ENCODE peak calls at places on chromosomes 7 and 10, in six cellular contexts. C is adrenal gland, W is suprapubic skin, B is tibial artery, I is uterus, V is endothelial cell of umbilical vein. M is an unnamed sample. For H3K4me1, the result is how much of the 10 kb centered on the place peaks cover.

GRCh38 chr10:7192831-7193348 is 217.9 kb downstream of the SFMBT2 start:
- DNase-seq in C (no peak), W (no peak), B (no peak), I (no peak), V (no peak), M (no peak)

GRCh38 chr10:14399641-14400040 is 68.9 kb upstream of the FRMD4A start:
- DNase-seq in C (no peak), W (no peak), B (no peak), I (no peak), V (no peak), M (no peak)

GRCh38 chr10:119933179-119933578 is 40.6 kb downstream of the SEC23IP start:
- DNase-seq in C (no peak), W (no peak), B (no peak), I (no peak), V (peak), M (no peak)

GRCh38 chr7:91193141-91193540 is 71.1 kb upstream of the FZD1 start:
- DNase-seq in C (no peak), W (no peak), B (no peak), I (no peak), V (peak), M (no peak)

GRCh38 chr10:70260259-70260658 is 23.5 kb downstream of the NPFFR1 start:
- DNase-seq in C (no peak), W (no peak), B (no peak), I (no peak), V (no peak), M (no peak)

GRCh38 chr10:45673074-45673628 is 579 bp upstream of the ZFAND4 start:
- DNase-seq in C (peak), W (peak), B (no peak), I (peak), V (peak), M (no peak)

GRCh38 chr10:50919010-50919409 is 33.6 kb upstream of the A1CF start:
- DNase-seq in C (no peak), W (no peak), B (no peak), I (no peak), V (no peak), M (no peak)

GRCh38 chr10:94049911-94050310 is 56.2 kb downstream of the PLCE1 start:
- DNase-seq in C (no peak), W (no peak), B (no peak), I (no peak), V (no peak), M (no peak)

GRCh38 chr7:150941983-150942590 is 36.0 kb downstream of the KCNH2 start:
- DNase-seq in C (no peak), W (peak), B (no peak), I (peak), V (no peak), M (no peak)

GRCh38 chr10:5524721-5525531 is at the start of gene CALML3:
- DNase-seq in C (no peak), W (peak), B (peak), I (no peak), V (no peak), M (no peak)

GRCh38 chr10:70324341-70324861 is 40.6 kb upstream of the NPFFR1 start:
- DNase-seq in C (no peak), W (no peak), B (peak), I (no peak), V (no peak), M (no peak)

GRCh38 chr10:49307921-49308320 is 9.0 kb downstream of the C10orf71 start:
- DNase-seq in C (no peak), W (peak), B (peak), I (no peak), V (no peak), M (no peak)

GRCh38 chr10:3526721-3527120 is 258.3 kb downstream of the KLF6 start:
- DNase-seq in C (no peak), W (no peak), B (no peak), I (no peak), V (no peak), M (no peak)

GRCh38 chr10:97888641-97889262 is 39.1 kb downstream of the GOLGA7B start:
- DNase-seq in C (peak), W (no peak), B (peak), I (no peak), V (peak), M (peak)

GRCh38 chr7:108613147-108613948 is 43.7 kb downstream of the DNAJB9 start:
- DNase-seq in C (no peak), W (no peak), B (no peak), I (no peak), V (peak), M (no peak)

GRCh38 chr7:152341039-152341913 is 94.5 kb downstream of the KMT2C start:
- DNase-seq in C (peak), W (no peak), B (no peak), I (no peak), V (peak), M (no peak)

DNA sequence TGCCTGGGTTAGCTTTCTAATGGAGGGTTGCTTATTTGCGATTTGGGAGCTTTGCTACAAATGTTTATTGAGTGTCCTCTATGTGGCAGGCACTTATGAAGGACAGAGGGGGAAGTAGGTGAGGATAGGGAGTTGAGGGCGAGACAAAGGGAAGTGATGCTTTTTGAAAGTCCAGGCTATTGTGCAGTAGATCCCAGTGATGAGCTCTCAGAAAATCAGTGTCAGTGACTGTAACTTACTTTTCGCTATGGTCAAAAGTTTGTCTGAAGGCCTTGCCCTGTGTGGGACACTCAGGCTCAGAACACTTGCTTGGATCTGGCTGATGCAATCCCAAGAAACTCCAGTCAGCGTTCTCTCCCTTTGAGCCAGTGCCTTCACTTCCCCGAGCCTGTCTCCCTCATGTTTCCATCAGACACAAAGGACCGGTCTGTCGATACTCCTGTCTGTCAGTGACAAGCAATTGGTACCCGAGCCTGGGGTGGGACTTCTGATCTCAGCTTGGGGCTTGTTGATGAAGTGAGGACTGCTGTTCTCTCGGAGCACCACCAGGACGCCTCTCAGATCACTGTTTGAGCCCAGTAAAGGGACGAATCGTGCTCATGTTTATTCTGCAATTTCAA is 63.1 kb upstream of the SORCS3 start:
- DNase-seq in C (no peak), W (no peak), B (no peak), I (no peak), V (no peak), M (no peak)
- TF ChIP-seq CTCF in C (no peak), W (no peak), B (no peak), I (no peak), V (no peak), M (no peak)

DNA sequence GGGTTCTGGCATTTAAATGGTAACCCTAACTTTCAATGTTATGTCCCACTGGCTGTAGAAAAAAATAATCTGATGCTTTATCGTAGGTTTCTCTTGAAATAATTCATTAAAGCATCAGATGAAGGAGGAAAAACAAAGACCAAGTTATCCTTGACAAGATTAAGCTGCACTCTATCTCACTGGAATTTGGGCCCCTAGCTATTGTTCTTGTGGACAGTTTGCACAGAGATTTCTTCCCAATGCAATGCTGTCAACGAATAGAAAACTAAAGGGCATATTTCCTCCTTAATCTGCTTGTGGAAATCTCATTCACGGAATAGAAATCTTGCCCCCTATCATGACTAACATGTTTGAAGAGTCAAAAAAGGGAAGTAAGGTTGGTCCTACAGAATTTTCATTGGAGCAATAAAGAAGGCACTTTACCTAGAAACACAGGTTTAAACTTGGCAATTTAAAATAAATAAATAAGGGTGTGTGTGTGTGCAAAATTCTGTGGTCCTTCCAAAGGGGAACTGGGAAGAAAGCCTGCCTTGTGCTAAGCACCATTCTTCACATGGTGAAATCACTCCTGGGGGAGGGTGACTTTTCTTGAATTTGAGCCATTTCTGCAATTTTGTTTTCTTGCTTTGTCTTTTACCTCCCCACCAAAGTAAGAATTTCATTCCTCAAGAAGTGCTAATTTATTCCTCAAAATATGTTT is 242.8 kb downstream of the GLI3 start:
- DNase-seq in C (no peak), W (no peak), B (no peak), I (no peak), V (no peak), M (no peak)
- H3K27ac ChIP-seq in C (no peak), W (no peak), B (no peak), I (peak), V (no peak), M (peak)

GRCh38 chr7:76051840-76052239 is 3.9 kb downstream of the MDH2 start:
- DNase-seq in C (no peak), W (no peak), B (no peak), I (no peak), V (no peak), M (no peak)

GRCh38 chr7:76049295-76049694 is 1.4 kb downstream of the MDH2 start:
- DNase-seq in C (no peak), W (no peak), B (no peak), I (no peak), V (no peak), M (no peak)

GRCh38 chr7:76048668-76048988 is 722 bp downstream of the MDH2 start:
- DNase-seq in C (no peak), W (no peak), B (no peak), I (no peak), V (no peak), M (no peak)

GRCh38 chr7:76047811-76048667 is at the start of the genes MDH2 and STYXL1:
- DNase-seq in C (peak), W (peak), B (peak), I (peak), V (peak), M (peak)

DNA sequence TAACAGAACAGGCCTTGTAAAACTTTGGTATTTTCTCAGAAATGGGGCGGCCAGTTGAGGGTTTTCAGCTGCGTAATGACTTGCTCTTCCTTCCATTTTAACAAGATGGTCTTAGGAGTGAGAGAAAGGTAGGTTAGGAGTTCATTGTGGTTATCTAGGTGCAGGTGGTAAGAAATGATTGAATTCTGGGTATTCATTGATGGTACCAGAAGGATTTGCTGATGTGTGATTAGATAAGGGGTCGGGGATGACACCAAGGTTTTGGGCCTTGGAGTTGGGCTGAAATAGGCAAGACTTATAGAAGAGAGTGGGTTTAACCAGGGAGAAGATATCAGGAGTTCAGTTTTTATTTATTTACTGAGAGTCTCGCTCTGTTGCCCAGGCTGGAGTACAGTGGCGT is 2.6 kb downstream of the MDH2 start:
- DNase-seq in C (no peak), W (no peak), B (no peak), I (no peak), V (no peak), M (no peak)
- H3K4me1 ChIP-seq in C (under half), W (half or more), B (under half), I (under half), V (under half), M (under half)

GRCh38 chr7:99459087-99459486 is 6.9 kb downstream of the ATP5MF start:
- DNase-seq in C (no peak), W (no peak), B (no peak), I (no peak), V (peak), M (no peak)
- TF ChIP-seq CTCF in C (peak), W (no peak), B (no peak), I (no peak), V (peak), M (peak)

DNA sequence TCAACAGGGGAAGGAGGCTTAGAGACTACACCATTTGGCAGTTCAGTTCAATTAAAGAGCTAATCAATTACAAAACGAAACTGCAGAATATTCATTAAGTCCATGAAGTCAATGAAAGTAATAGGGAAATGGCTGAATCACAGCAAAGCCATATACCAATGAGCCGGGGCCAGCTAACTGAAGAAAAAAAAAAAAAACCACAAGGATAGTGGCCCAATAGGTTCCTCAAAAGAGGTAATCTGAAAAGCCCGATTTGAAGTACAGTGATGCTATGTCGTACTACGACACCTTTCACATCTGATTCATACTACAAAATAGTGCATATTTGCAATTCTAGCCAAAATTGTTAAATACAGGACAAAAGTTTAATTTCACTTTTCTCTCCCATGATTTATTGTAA is 2.5 kb downstream of the ARHGAP12 start:
- DNase-seq in C (no peak), W (no peak), B (no peak), I (no peak), V (no peak), M (no peak)
- H3K27ac ChIP-seq in C (no peak), W (no peak), B (peak), I (no peak), V (no peak), M (no peak)

M was measured in RWPE2.